ENCODE peak calls at places on chromosomes 5 and 9, in four cellular contexts. B, Y, R and O are unnamed samples.

GRCh38 chr9:131666029-131666428 is 73.8 kb downstream of the RAPGEF1 start:
- DNase-seq in B (no peak), Y (peak), R (no peak), O (no peak)

GRCh38 chr5:113293613-113294340 is 141.0 kb downstream of the TSSK1B start:
- DNase-seq in R (no peak), B (no peak), Y (peak), O (no peak)

GRCh38 chr5:42876375-42876844 is 64.7 kb upstream of the SELENOP start:
- DNase-seq in B (no peak), R (no peak), Y (no peak), O (no peak)

GRCh38 chr5:165508286-165508685 is 2002.9 kb downstream of the MAT2B start:
- DNase-seq in Y (peak), B (no peak), R (no peak), O (no peak)

GRCh38 chr9:14433293-14433818 is 119.4 kb upstream of the NFIB start:
- DNase-seq in R (no peak), Y (peak), B (no peak), O (no peak)

GRCh38 chr5:172322028-172322965 is 38.7 kb upstream of the UBTD2 start:
- DNase-seq in Y (no peak), R (no peak), B (no peak), O (no peak)

GRCh38 chr9:88476491-88477271 is 58.3 kb upstream of the NXNL2 start:
- DNase-seq in B (no peak), Y (peak), R (peak), O (peak)

GRCh38 chr5:33046091-33046490 is 335.0 kb downstream of the NPR3 start:
- DNase-seq in Y (no peak), R (no peak), B (no peak), O (no peak)

GRCh38 chr5:139131062-139131856 is 66.9 kb downstream of the SIL1 start:
- DNase-seq in Y (peak), R (no peak), B (no peak), O (no peak)

GRCh38 chr9:7879551-7880245 is 80.1 kb upstream of the DMAC1 start:
- DNase-seq in Y (no peak), B (no peak), R (no peak), O (no peak)

GRCh38 chr9:14846871-14847311 is 63.3 kb downstream of the FREM1 start:
- DNase-seq in B (peak), R (peak), Y (peak), O (no peak)

GRCh38 chr9:33818167-33818831 is 1.3 kb downstream of the UBE2R2 start:
- DNase-seq in R (no peak), B (no peak), Y (no peak), O (no peak)

GRCh38 chr9:4508246-4508906 is 18.1 kb downstream of the SLC1A1 start:
- DNase-seq in R (no peak), B (no peak), Y (no peak), O (no peak)

GRCh38 chr5:6544561-6544935 is 88.3 kb downstream of the NSUN2 start:
- DNase-seq in B (no peak), R (no peak), Y (no peak), O (no peak)

GRCh38 chr9:135324329-135324728 is 155.3 kb upstream of the PPP1R26 start:
- DNase-seq in R (no peak), Y (no peak), B (no peak), O (no peak)

GRCh38 chr5:168950241-168950951 is 350.5 kb downstream of the SLIT3 start:
- DNase-seq in R (no peak), Y (no peak), B (no peak), O (no peak)

GRCh38 chr9:124855944-124856773 is 2.9 kb downstream of the WDR38 start:
- DNase-seq in B (no peak), R (no peak), Y (no peak), O (no peak)

GRCh38 chr5:10595678-10596309 is 31.9 kb downstream of the ANKRD33B start:
- DNase-seq in R (peak), Y (peak), B (peak), O (peak)

GRCh38 chr5:10596310-10596703 is 32.4 kb downstream of the ANKRD33B start:
- DNase-seq in R (no peak), B (no peak), Y (no peak), O (no peak)

GRCh38 chr5:10595305-10595677 is 31.4 kb downstream of the ANKRD33B start:
- DNase-seq in Y (peak), B (no peak), R (no peak), O (peak)

GRCh38 chr5:10593531-10594181 is 29.8 kb downstream of the ANKRD33B start:
- DNase-seq in B (no peak), R (no peak), Y (no peak), O (no peak)

GRCh38 chr5:10594591-10595210 is 30.8 kb downstream of the ANKRD33B start:
- DNase-seq in B (no peak), Y (peak), R (no peak), O (no peak)
- TF ChIP-seq CTCF in B (no peak), Y (no peak), R (no peak), O (no peak)

DNA sequence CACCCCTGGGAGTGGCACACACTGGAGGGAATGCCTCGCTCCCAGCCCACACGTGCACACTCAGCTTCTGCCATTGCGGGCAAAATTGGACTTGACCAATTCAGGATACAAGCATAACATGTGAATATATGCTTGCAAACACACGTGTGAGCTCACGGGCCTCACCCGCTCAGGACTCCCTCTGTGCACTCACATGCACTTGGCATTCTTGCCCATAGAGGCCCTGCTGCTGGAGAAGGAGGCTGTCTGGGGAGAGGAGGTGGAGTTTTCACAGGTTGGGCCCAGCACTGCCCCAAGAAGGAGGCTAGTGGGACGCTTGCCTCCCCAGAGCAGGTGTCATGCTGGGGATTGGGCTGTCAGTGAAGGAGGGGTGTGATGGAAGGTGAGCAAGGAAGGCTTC is 1.7 kb downstream of the MYMK start:
- DNase-seq in R (no peak), Y (no peak), B (no peak), O (no peak)
- H3K4me3 ChIP-seq in R (no peak), Y (no peak), B (no peak), O (no peak)

DNA sequence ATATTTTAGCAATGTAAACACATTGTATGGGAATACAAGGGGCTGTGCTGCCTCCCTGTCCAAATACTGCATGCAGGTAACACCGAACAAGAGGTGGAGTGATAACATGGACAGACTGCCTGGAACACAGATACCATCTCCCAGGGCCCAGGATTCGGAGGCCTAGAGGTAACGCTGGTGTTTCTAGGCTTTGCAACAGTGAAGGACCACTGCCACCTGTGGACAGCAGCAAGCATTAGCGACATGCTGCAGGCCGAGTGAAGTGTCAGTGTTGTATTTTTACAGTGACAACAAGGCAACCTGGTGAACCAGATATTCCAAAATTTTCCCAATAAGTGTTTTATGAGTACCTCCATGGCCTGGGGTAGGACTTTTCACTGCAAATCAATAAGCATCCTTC is 379.2 kb downstream of the DMRT2 start:
- DNase-seq in R (no peak), B (peak), Y (no peak), O (no peak)
- TF ChIP-seq CTCF in R (peak), B (no peak), Y (peak), O (peak)

DNA sequence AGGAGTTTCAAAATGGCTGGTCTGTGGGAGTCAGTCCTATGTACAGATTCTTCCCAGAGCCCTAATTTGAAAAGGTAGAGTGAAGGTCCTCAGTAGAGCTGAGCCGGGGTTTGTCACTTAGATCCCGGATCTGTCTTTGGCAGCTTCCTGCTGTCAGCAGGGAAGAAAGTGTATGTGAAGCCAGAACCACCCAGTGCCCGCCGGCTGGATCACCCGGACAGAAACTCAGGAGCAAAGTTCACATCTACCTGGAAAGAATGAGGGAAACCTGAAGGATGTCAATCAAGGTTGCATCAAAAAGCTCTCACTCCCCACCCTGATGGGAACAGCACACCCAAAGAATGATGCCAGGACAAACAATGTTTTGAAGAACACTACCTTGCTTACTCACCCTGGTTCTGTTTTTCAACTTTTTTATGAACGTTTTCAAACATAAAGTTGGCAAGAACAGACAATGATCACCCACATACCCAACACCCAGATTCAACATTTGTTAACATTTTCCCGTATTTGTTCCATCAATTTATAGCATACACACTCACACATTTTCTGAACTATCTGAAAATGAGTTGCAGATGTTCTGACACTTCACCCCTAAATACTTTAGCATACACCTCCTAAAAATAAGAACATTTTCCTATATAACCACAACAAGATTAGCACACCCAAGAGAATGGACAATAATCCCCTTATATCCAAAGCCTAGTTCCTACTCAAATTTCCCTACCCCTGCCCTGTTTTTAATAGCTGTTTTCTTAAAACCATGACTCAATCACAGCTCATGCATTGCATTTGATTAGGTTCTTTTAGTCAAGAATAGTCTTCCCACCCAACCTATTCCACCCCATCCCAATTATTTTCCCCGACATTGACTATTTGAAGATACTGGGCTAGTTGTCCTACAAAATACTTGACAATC is 133.9 kb downstream of the LHFPL2 start:
- DNase-seq in B (no peak), R (no peak), Y (no peak), O (no peak)
- H3K4me3 ChIP-seq in B (no peak), R (no peak), Y (no peak), O (no peak)

GRCh38 chr9:129266536-129266935 is 88.5 kb upstream of the IER5L start:
- DNase-seq in B (no peak), Y (no peak), R (no peak), O (no peak)
- TF ChIP-seq CTCF in B (no peak), Y (no peak), R (no peak), O (no peak)

GRCh38 chr9:129236441-129237145 is 58.5 kb upstream of the IER5L start:
- DNase-seq in B (no peak), Y (no peak), R (no peak), O (no peak)
- H3K4me3 ChIP-seq in B (no peak), Y (no peak), R (no peak), O (no peak)

DNA sequence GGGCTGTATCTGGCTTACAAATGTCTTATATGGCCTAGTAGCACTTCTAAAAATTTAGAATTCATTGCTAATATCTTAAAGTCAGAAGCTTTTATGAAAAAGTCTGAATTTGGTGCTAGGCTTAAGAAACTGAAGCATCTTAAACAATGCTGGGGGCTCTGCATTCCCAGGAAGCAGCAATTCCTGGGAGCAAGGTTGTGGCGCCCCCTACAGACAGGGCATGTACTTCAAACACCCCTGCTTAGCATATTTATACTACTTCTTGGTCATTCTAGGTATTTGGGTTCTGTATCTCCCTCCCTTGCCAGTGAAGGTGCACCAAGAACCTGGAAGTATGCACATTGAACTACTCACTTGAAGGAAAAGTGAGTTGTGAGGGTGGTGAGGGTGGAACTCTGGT is 64.6 kb upstream of the GRIA1 start:
- DNase-seq in Y (no peak), B (no peak), R (no peak), O (no peak)
- TF ChIP-seq CTCF in Y (no peak), B (no peak), R (peak), O (peak)

GRCh38 chr9:137607141-137607857 is 1.8 kb downstream of the ARRDC1 start:
- DNase-seq in R (no peak), Y (peak), B (no peak), O (no peak)
- H3K4me3 ChIP-seq in R (peak), Y (peak), B (no peak), O (peak)

DNA sequence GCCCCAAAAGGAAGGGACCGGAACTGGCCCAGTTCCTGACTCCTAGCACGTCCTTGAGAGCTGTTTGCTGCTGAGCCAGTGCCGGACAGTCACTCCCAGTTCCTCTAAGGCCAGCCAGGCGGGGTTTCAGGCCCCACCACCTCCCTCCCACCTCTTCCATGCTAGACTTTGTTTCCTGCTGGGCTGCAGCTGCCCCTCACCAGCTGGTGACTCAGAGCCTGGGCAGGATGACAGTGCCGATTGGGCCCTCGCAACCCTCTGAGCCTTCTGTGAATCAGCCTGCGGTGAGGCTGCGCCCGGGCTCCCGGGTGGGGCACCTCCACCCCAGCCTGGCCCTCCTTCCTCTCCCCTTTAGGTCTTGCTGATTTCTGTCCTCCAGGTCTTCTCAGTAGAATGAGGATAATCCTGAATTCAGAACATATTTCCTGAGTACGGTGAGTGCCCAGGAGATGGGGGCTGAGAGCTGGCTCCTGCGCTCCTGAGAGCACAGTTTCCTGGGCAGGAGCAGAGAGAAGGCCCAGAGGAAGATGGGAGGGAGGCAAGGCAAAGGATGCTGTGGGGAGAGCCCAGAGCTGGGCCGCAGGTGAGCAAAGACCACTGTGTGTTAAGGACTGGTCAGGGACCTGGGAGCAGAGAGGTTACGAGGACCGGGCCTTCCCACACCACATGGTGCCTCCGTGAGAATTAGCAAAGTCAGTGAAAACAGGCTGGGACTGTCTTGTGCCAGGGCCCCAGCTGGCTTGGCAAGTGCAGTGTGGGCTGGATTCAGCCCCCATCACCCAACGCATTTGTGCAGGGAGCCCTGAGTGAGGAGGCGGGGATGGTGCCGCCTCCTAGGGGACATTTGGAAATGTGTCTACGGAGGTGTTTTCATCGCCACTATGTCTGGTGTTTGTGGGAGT is 32.9 kb upstream of the STXBP1 start:
- DNase-seq in R (peak), B (peak), Y (peak), O (peak)
- TF ChIP-seq CTCF in R (peak), B (peak), Y (peak), O (peak)